ENCODE peak calls at places on chromosome 17, in five cellular contexts. Q is AG04450; H is testis; T is heart right ventricle; K is stimulated activated CD8-positive, alpha-beta memory T cell treated with anti-CD3 and anti-CD28 coated beads, Interleukin-12 subunit alpha, Interleukin-12 subunit beta, amount 100 ng/mL, for 1 hour. Z is an unnamed sample.

GRCh38 chr17:39666601-39667261 is 1.5 kb upstream of the PNMT start:
- DNase-seq in Q (no peak), T (peak), K (no peak), H (peak), Z (peak)

GRCh38 chr17:60043846-60044245 is 34.9 kb downstream of the HEATR6 start:
- DNase-seq in K (no peak), T (no peak), H (no peak), Q (no peak), Z (no peak)

GRCh38 chr17:3528604-3529511 is 28.8 kb downstream of the TRPV3 start:
- DNase-seq in K (no peak), H (peak), Q (no peak), T (no peak), Z (no peak)

GRCh38 chr17:79272220-79272619 is 197.6 kb downstream of the ENGASE start:
- DNase-seq in Q (no peak), K (no peak), H (no peak), T (no peak), Z (no peak)

GRCh38 chr17:61294777-61295176 is 104.9 kb upstream of the TBX2 start:
- DNase-seq in H (no peak), T (no peak), Q (no peak), K (peak), Z (no peak)

GRCh38 chr17:77206557-77206956 is 65.8 kb downstream of the SEC14L1 start:
- DNase-seq in T (no peak), K (no peak), H (no peak), Q (no peak), Z (no peak)

GRCh38 chr17:39845052-39845976 is 18.8 kb downstream of the IKZF3 start:
- DNase-seq in T (no peak), Q (no peak), H (no peak), K (no peak), Z (no peak)

GRCh38 chr17:30929081-30929633 is 7.4 kb downstream of the ADAP2 start:
- DNase-seq in K (no peak), T (no peak), Q (no peak), H (no peak), Z (no peak)

GRCh38 chr17:30831663-30832437 is at the start of gene ATAD5:
- DNase-seq in K (peak), T (peak), Q (peak), H (peak), Z (peak)

GRCh38 chr17:66548158-66548557 is 245.7 kb downstream of the PRKCA start:
- DNase-seq in H (no peak), Q (no peak), T (no peak), K (peak), Z (no peak)

GRCh38 chr17:1762906-1763829 is 1.3 kb downstream of the SERPINF1 start:
- DNase-seq in T (peak), K (no peak), Q (peak), H (peak), Z (no peak)

GRCh38 chr17:40333781-40334453 is 24.9 kb downstream of the RARA start:
- DNase-seq in Q (no peak), H (no peak), T (no peak), K (no peak), Z (no peak)

GRCh38 chr17:39225974-39226683 is 384 bp upstream of the STAC2 start:
- DNase-seq in K (peak), H (peak), T (peak), Q (no peak), Z (peak)

GRCh38 chr17:51015145-51015558 is 105.5 kb downstream of the SPAG9 start:
- DNase-seq in K (no peak), Q (no peak), H (no peak), T (no peak), Z (no peak)

GRCh38 chr17:74478369-74479100 is 12.1 kb downstream of the CD300A start:
- DNase-seq in K (no peak), T (no peak), Q (no peak), H (no peak), Z (peak)

GRCh38 chr17:44807817-44808155 is 22.3 kb downstream of the GJC1 start:
- DNase-seq in K (no peak), Q (no peak), H (no peak), T (no peak), Z (no peak)

GRCh38 chr17:6498356-6498755 is 54.1 kb downstream of the PIMREG start:
- DNase-seq in H (no peak), T (no peak), K (no peak), Q (no peak), Z (no peak)

GRCh38 chr17:40086150-40087044 is 14.0 kb downstream of the NR1D1 start:
- DNase-seq in Q (no peak), K (peak), H (no peak), T (peak), Z (peak)

GRCh38 chr17:39404542-39405378 is 3.3 kb upstream of the FBXL20 start:
- DNase-seq in H (peak), Q (peak), T (no peak), K (no peak), Z (no peak)

GRCh38 chr17:29433551-29433950 is 43.4 kb downstream of the TAOK1 start:
- DNase-seq in K (no peak), H (no peak), Q (no peak), T (no peak), Z (no peak)

GRCh38 chr17:42424991-42425610 is 2.0 kb upstream of the CAVIN1 start:
- DNase-seq in T (no peak), Q (no peak), K (no peak), H (no peak), Z (no peak)

GRCh38 chr17:68403122-68403521 is 54.2 kb downstream of the WIPI1 start:
- DNase-seq in Q (no peak), T (no peak), K (no peak), H (no peak), Z (no peak)

GRCh38 chr17:73311781-73312641 is at the start of gene CDC42EP4:
- DNase-seq in K (peak), Q (no peak), T (peak), H (peak), Z (peak)

GRCh38 chr17:79246226-79246794 is 171.7 kb downstream of the ENGASE start:
- DNase-seq in T (no peak), Q (no peak), H (no peak), K (no peak), Z (no peak)

GRCh38 chr17:62804822-62805221 is 3.3 kb downstream of the MARCHF10 start:
- DNase-seq in Q (no peak), T (no peak), H (no peak), K (no peak), Z (no peak)

GRCh38 chr17:82692268-82692667 is 6.2 kb downstream of the RAB40B start:
- DNase-seq in K (no peak), H (no peak), T (no peak), Q (no peak), Z (no peak)

GRCh38 chr17:4186244-4186920 is 43.4 kb downstream of the CYB5D2 start:
- DNase-seq in Q (no peak), K (no peak), T (no peak), H (peak), Z (no peak)

GRCh38 chr17:50359998-50360461 is 13.0 kb downstream of the MRPL27 start:
- DNase-seq in Q (no peak), H (no peak), T (no peak), K (no peak), Z (peak)

Z was measured in adrenal gland.